ENCODE peak calls at places on chromosome 3, in four cellular contexts. H is ecto neural progenitor cell; O is GM18507; C is stimulated activated naive CD8-positive, alpha-beta T cell treated with anti-CD3 and anti-CD28 coated beads, Interleukin-15, Interleukin-2, amounts not matched to agents 100 U/mL and 50 U/mL, for 24 hours. V is an unnamed sample.
A peak's percentile ranks its signal among the peaks of the same experiment; 100 is the strongest.

GRCh38 chr3:194198938-194199337 is 63.0 kb downstream of the HES1 start:
- DNase-seq in C (no peak), O (no peak), H (no peak), V (no peak)

GRCh38 chr3:176514297-176514696 is 683.0 kb downstream of the TBL1XR1 start:
- DNase-seq in H (peak; percentile 53), C (peak; percentile 16), O (no peak), V (no peak)

GRCh38 chr3:62376187-62376720 is 2.9 kb upstream of the FEZF2 start:
- DNase-seq in H (no peak), O (no peak), C (no peak), V (no peak)

GRCh38 chr3:134078169-134078821 is 48.6 kb upstream of the SLCO2A1 start:
- DNase-seq in O (no peak), C (no peak), H (no peak), V (no peak)

GRCh38 chr3:73432021-73432722 is 192.6 kb downstream of the PDZRN3 start:
- DNase-seq in H (no peak), O (no peak), C (no peak), V (no peak)

GRCh38 chr3:188217011-188217463 is 63.1 kb downstream of the LPP start:
- DNase-seq in H (no peak), O (no peak), C (no peak), V (no peak)

GRCh38 chr3:177478170-177478859 is 281.0 kb upstream of the TBL1XR1 start:
- DNase-seq in H (no peak), C (no peak), O (no peak), V (no peak)

GRCh38 chr3:128489860-128490649 is 2.9 kb downstream of the GATA2 start:
- DNase-seq in H (peak; percentile 87), C (no peak), O (no peak), V (peak; percentile 6)

GRCh38 chr3:151863611-151864010 is 9.8 kb upstream of the SUCNR1 start:
- DNase-seq in H (no peak), O (no peak), C (no peak), V (no peak)

GRCh38 chr3:19065027-19065426 is 83.3 kb upstream of the KCNH8 start:
- DNase-seq in H (no peak), C (no peak), O (no peak), V (no peak)

GRCh38 chr3:29887450-29887849 is 606.6 kb downstream of the RBMS3 start:
- DNase-seq in C (no peak), O (no peak), H (no peak), V (no peak)

GRCh38 chr3:42691861-42692666 is 6.7 kb downstream of the KLHL40 start:
- DNase-seq in H (no peak), C (no peak), O (no peak), V (no peak)

GRCh38 chr3:41649129-41649739 is 312.7 kb downstream of the ULK4 start:
- DNase-seq in H (no peak), O (no peak), C (no peak), V (no peak)

GRCh38 chr3:129485681-129486056 is 42.8 kb upstream of the RHO start:
- DNase-seq in C (no peak), O (no peak), H (peak; percentile 53), V (peak; percentile 53)

GRCh38 chr3:143751643-143752178 is 96.6 kb downstream of the SLC9A9 start:
- DNase-seq in O (no peak), C (peak; percentile 14), H (no peak), V (no peak)

GRCh38 chr3:168058482-168058881 is 37.2 kb downstream of the GOLIM4 start:
- DNase-seq in H (no peak), O (no peak), C (no peak), V (no peak)

GRCh38 chr3:15360786-15361493 is 28.6 kb upstream of the SH3BP5 start:
- DNase-seq in C (no peak), O (no peak), H (no peak), V (no peak)

GRCh38 chr3:137988152-137988551 is 21.8 kb upstream of the CLDN18 start:
- DNase-seq in O (peak; percentile 23), C (no peak), H (no peak), V (no peak)

GRCh38 chr3:45528429-45528828 is 66.1 kb upstream of the LIMD1 start:
- DNase-seq in O (no peak), C (peak; percentile 20), H (no peak), V (no peak)

GRCh38 chr3:146421814-146422748 is 47.3 kb downstream of the PLSCR2 start:
- DNase-seq in H (no peak), O (no peak), C (no peak), V (no peak)

GRCh38 chr3:40679289-40679688 is 154.5 kb downstream of the ZNF621 start:
- DNase-seq in O (no peak), C (no peak), H (no peak), V (no peak)

GRCh38 chr3:62793961-62794360 is 81.3 kb downstream of the CADPS start:
- DNase-seq in O (no peak), H (no peak), C (no peak), V (no peak)

GRCh38 chr3:123698813-123699212 is 114.0 kb upstream of the HACD2 start:
- DNase-seq in H (no peak), O (no peak), C (no peak), V (no peak)

GRCh38 chr3:18151199-18151598 is 273.9 kb downstream of the SATB1 start:
- DNase-seq in H (no peak), O (no peak), C (no peak), V (no peak)

GRCh38 chr3:66795365-66795764 is 202.7 kb upstream of the KBTBD8 start:
- DNase-seq in H (no peak), C (no peak), O (no peak), V (no peak)

GRCh38 chr3:184632551-184632950 is 71.0 kb downstream of the EPHB3 start:
- DNase-seq in O (no peak), C (no peak), H (no peak), V (no peak)

GRCh38 chr3:111859061-111859973 is at the start of gene PHLDB2:
- DNase-seq in O (peak; percentile 30), H (peak; percentile 94), C (peak; percentile 72), V (peak; percentile 11)

GRCh38 chr3:56190906-56191305 is 277.4 kb downstream of the ERC2 start:
- DNase-seq in O (no peak), C (no peak), H (no peak), V (no peak)

GRCh38 chr3:134677987-134678308 is 27.1 kb upstream of the KY start:
- DNase-seq in C (no peak), O (no peak), H (no peak), V (no peak)

GRCh38 chr3:46876313-46877300 is 914 bp upstream of the PTH1R start:
- DNase-seq in H (no peak), C (no peak), O (no peak), V (no peak)

GRCh38 chr3:132134611-132135010 is 99.8 kb upstream of the CPNE4 start:
- DNase-seq in O (no peak), H (no peak), C (no peak), V (no peak)

GRCh38 chr3:98690876-98691275 is 72.3 kb upstream of the ST3GAL6 start:
- DNase-seq in H (no peak), O (no peak), C (no peak), V (no peak)

GRCh38 chr3:181756645-181757044 is 44.9 kb downstream of the SOX2 start:
- DNase-seq in O (no peak), H (peak; percentile 73), C (no peak), V (no peak)

GRCh38 chr3:124935264-124935663 is 713 bp upstream of the MUC13 start:
- DNase-seq in C (no peak), H (no peak), O (no peak), V (no peak)

GRCh38 chr3:184600685-184601377 is 39.2 kb downstream of the EPHB3 start:
- DNase-seq in C (no peak), H (peak; percentile 47), O (no peak), V (no peak)

GRCh38 chr3:104564045-104564643 is 802.6 kb upstream of the ALCAM start:
- DNase-seq in O (no peak), H (no peak), C (peak; percentile 64), V (no peak)

GRCh38 chr3:134371542-134372324 is 2.5 kb downstream of the AMOTL2 start:
- DNase-seq in C (no peak), H (no peak), O (no peak), V (no peak)

GRCh38 chr3:72306800-72307341 is 521.9 kb upstream of the PROK2 start:
- DNase-seq in C (no peak), H (no peak), O (no peak), V (no peak)

GRCh38 chr3:177591371-177591770 is 394.1 kb upstream of the TBL1XR1 start:
- DNase-seq in O (no peak), C (no peak), H (no peak), V (peak; percentile 19)